ENCODE peak calls at places on chromosomes 4 and X, in eight cellular contexts. J, U, H, W, Q, L, C and I are unnamed samples.

GRCh38 chr4:142352682-142353081 is 493.4 kb downstream of the INPP4B start:
- DNase-seq in J (no peak), U (no peak), H (no peak), W (no peak), Q (no peak), L (no peak), C (no peak), I (no peak)

GRCh38 chr4:128787509-128788311 is 21.8 kb upstream of the JADE1 start:
- DNase-seq in J (peak), U (no peak), H (peak), W (peak), Q (no peak), L (no peak), C (peak), I (no peak)

GRCh38 chr4:173039617-173040176 is 128.9 kb upstream of the GALNT7 start:
- DNase-seq in J (no peak), U (no peak), H (peak), W (no peak), Q (no peak), L (no peak), C (no peak), I (no peak)

GRCh38 chrX:97685753-97686152 is 802.0 kb downstream of the RPA4 start:
- DNase-seq in J (peak), U (peak), H (peak), W (peak), Q (peak), L (no peak), C (peak), I (no peak)

GRCh38 chrX:103626855-103627254 is 1.9 kb upstream of the TCEAL1 start:
- DNase-seq in J (peak), U (no peak), H (peak), W (peak), Q (no peak), L (no peak), C (no peak), I (peak)

GRCh38 chr4:35151816-35152572 is 1092.3 kb downstream of the ARAP2 start:
- DNase-seq in J (no peak), U (peak), H (peak), W (no peak), Q (peak), L (no peak), C (peak), I (no peak)

GRCh38 chrX:18931972-18932371 is 51.9 kb downstream of the PHKA2 start:
- DNase-seq in J (peak), U (peak), H (peak), W (no peak), Q (peak), L (no peak), C (peak), I (no peak)

GRCh38 chrX:17033225-17033624 is 86.8 kb downstream of the REPS2 start:
- DNase-seq in J (no peak), U (no peak), H (no peak), W (no peak), Q (no peak), L (no peak), C (no peak), I (no peak)

GRCh38 chr4:26023191-26023972 is 109.4 kb downstream of the SMIM20 start:
- DNase-seq in J (peak), U (peak), H (peak), W (peak), Q (no peak), L (no peak), C (no peak), I (no peak)

GRCh38 chr4:76208005-76208765 is 5.4 kb downstream of the SCARB2 start:
- DNase-seq in J (peak), U (peak), H (peak), W (peak), Q (peak), L (no peak), C (peak), I (peak)

GRCh38 chr4:111562811-111563210 is 582.4 kb upstream of the FAM241A start:
- DNase-seq in J (peak), U (no peak), H (peak), W (peak), Q (no peak), L (no peak), C (no peak), I (no peak)

GRCh38 chrX:72216973-72217372 is 21.9 kb downstream of the ERCC6L start:
- DNase-seq in J (no peak), U (no peak), H (no peak), W (no peak), Q (no peak), L (no peak), C (no peak), I (no peak)

GRCh38 chrX:107429090-107429489 is 20.4 kb upstream of the FRMPD3 start:
- DNase-seq in J (no peak), U (peak), H (peak), W (no peak), Q (no peak), L (no peak), C (peak), I (no peak)

GRCh38 chr4:10108818-10109783 is 7.5 kb downstream of the WDR1 start:
- DNase-seq in J (peak), U (no peak), H (peak), W (no peak), Q (no peak), L (no peak), C (no peak), I (peak)

GRCh38 chrX:133448512-133449076 is 33.3 kb upstream of the GPC4 start:
- DNase-seq in J (peak), U (no peak), H (no peak), W (peak), Q (no peak), L (no peak), C (no peak), I (no peak)

GRCh38 chr4:75057369-75057768 is 124.5 kb downstream of the PARM1 start:
- DNase-seq in J (no peak), U (no peak), H (no peak), W (no peak), Q (no peak), L (no peak), C (no peak), I (no peak)

GRCh38 chr4:71156616-71157015 is 163.2 kb downstream of the DCK start:
- DNase-seq in J (peak), U (no peak), H (no peak), W (peak), Q (no peak), L (no peak), C (peak), I (no peak)

GRCh38 chr4:20251796-20252655 is at the start of gene SLIT2:
- DNase-seq in J (peak), U (peak), H (peak), W (peak), Q (peak), L (no peak), C (peak), I (no peak)
- TF ChIP-seq EZH2 in J (no peak), U (no peak), H (no peak), W (no peak), Q (no peak), L (no peak), C (no peak), I (no peak)

DNA sequence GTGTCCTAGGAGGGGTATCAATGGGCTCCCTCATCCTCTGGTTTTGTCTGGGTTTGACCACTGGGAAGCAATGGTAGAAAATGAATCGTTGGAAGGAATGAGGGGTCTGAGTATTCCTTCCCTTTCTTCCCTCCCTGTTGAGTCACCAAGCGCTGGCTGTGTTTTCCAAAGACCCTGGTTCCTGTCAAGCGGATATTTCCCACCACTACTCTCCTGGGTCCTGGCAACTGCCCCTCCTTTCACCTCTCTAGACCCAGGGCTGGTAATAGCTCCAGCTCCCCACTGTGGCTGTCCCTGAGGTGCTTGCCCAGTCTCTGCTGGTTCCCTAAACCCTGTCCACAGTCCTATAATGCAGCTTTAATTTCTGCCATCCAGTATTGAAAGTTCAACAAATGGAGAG is 22.2 kb downstream of the SMIM43 start:
- DNase-seq in J (no peak), U (no peak), H (no peak), W (no peak), Q (no peak), L (no peak), C (no peak), I (no peak)
- TF ChIP-seq EZH2 in J (no peak), U (no peak), H (no peak), W (no peak), Q (no peak), L (no peak), C (no peak), I (no peak)

DNA sequence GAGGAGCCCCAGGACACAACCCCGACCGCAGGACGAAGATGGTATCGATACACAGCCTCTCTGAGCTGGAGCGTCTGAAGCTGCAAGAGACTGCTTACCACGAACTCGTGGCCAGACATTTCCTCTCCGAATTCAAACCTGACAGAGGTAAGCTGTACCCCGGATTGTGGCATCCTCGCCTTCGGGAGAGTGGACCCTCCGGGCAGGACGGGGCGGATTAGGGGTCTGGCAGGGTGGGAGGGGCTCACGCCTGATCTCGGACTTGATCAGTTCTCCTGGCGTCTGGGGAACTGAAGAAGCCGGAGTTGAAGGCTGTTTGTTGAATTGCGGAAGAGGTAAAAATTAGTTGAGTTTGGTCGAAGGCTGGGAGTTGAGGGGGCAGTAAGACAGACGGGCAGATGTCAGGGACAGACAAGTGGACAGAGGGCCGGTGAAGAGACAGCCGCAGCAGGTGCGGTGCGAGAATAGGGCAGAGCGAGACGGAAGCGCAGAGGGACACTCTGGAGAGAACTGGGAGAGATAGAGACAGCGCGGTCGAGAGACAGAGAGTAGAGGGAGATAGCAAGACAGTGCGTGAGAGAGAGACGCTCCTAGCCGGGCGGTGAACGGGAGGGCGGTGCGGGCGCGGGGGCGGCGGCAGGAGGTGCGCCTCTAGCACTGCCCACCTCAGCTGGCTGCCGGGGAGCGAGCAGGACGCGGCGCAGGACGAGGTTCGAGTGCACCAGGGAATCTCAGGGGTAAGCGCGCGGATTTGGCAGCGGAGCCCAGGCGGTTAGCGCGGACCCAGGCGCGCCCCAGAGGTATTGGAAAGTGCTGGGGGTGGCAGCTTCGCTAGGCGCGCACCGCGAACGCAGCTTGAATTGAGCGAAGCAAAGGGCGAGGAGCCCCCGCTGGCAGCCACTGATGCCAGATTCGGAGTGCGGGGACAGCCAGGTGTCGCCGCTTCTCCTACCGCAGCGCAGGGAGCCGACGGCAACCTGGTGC is 23.9 kb downstream of the ARHGAP36 start:
- DNase-seq in J (no peak), U (no peak), H (no peak), W (no peak), Q (no peak), L (no peak), C (no peak), I (no peak)
- TF ChIP-seq EZH2 in J (no peak), U (no peak), H (no peak), W (peak), Q (no peak), L (no peak), C (peak), I (peak)

GRCh38 chr4:1405249-1405635 is 1.0 kb downstream of the NKX1-1 start:
- DNase-seq in J (no peak), U (no peak), H (no peak), W (no peak), Q (no peak), L (no peak), C (no peak), I (no peak)

GRCh38 chr4:1406416-1406945 is at the start of gene NKX1-1:
- DNase-seq in J (no peak), U (no peak), H (no peak), W (no peak), Q (peak), L (no peak), C (no peak), I (no peak)

GRCh38 chr4:1404573-1405248 is 1.5 kb downstream of the NKX1-1 start:
- DNase-seq in J (no peak), U (no peak), H (no peak), W (no peak), Q (no peak), L (no peak), C (no peak), I (no peak)

GRCh38 chr4:1406946-1407656 is 859 bp upstream of the NKX1-1 start:
- DNase-seq in J (no peak), U (no peak), H (no peak), W (no peak), Q (no peak), L (no peak), C (no peak), I (no peak)

GRCh38 chr4:1405636-1406415 is 416 bp downstream of the NKX1-1 start:
- DNase-seq in J (no peak), U (no peak), H (no peak), W (no peak), Q (peak), L (no peak), C (no peak), I (no peak)
- TF ChIP-seq EZH2 in J (peak), U (no peak), H (no peak), W (peak), Q (no peak), L (no peak), C (peak), I (peak)

GRCh38 chr4:41752081-41752836 is 3.7 kb upstream of the PHOX2B start:
- DNase-seq in J (no peak), U (no peak), H (no peak), W (no peak), Q (no peak), L (no peak), C (no peak), I (no peak)

GRCh38 chr4:41749650-41750049 is 1.1 kb upstream of the PHOX2B start:
- DNase-seq in J (no peak), U (no peak), H (no peak), W (no peak), Q (no peak), L (no peak), C (no peak), I (no peak)

GRCh38 chr4:41750158-41750623 is 1.7 kb upstream of the PHOX2B start:
- DNase-seq in J (no peak), U (no peak), H (no peak), W (no peak), Q (no peak), L (no peak), C (no peak), I (no peak)

GRCh38 chr4:41751325-41752061 is 3.0 kb upstream of the PHOX2B start:
- DNase-seq in J (no peak), U (no peak), H (no peak), W (no peak), Q (no peak), L (no peak), C (no peak), I (no peak)

GRCh38 chr4:41750624-41751324 is 2.2 kb upstream of the PHOX2B start:
- DNase-seq in J (no peak), U (no peak), H (no peak), W (no peak), Q (no peak), L (no peak), C (no peak), I (no peak)
- TF ChIP-seq EZH2 in J (peak), U (no peak), H (no peak), W (peak), Q (peak), L (no peak), C (no peak), I (peak)

DNA sequence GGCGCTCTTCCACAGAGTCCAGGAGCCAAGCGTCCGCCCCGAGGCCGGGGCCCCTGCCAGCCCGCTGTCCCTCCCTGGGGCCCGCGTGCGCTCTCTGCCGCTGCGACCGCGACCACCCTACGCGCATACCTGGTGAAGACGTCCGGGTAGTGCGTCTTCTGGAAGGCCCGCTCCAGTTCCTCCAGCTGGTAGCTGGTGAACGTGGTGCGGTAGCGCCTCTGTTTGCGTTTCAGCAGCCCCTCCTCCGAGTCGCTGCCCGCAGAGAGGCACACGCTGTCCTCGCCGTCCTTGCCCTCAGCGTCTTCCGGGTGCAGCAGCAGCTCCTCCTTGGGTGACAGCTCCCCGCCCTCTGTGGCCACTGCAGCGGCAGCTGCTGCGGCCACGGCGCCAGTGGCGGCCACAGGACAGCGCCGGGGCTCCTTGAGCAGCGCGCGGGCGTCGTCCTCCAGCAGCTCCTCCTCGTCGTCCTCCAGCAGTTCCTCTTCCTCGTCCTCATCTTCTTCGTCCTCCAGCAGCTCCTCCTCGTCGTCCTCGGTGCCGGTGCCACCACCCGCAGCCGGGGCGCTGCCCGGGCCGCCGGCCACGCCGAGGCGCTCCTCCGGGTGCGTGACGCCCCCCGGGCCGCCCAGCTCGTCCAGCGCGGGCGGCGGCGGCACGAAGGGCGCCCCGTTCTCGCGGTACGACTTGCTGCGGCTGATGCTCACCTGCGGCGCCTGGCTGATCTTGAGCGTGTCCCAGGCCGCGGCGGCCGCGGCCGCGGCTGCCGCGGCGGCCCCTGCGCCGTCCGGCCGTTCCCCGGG is 2.8 kb downstream of the ARX start:
- DNase-seq in J (no peak), U (no peak), H (no peak), W (no peak), Q (no peak), L (no peak), C (no peak), I (no peak)
- TF ChIP-seq EZH2 in J (peak), U (no peak), H (no peak), W (peak), Q (no peak), L (no peak), C (no peak), I (peak)

DNA sequence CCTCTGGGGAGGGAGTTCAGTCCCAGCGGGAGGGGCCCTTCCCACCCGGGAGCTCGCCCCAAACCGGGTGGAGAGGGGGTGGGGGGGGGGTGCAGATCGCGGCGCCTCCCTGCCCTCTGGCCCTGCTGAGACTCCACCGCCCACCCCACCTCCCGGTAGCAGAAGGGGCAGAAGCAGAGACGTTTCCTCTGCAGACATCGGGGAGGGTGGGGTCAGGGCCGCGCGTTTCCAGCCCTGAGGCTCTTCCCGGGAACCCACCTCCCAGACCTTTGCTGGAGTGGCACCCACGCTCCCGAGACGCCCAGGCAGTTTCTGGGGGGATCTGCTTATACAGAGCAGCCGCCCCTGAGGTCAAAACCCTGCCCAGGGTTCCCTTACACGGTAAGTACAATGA is 30.2 kb downstream of the CPLX1 start:
- DNase-seq in J (no peak), U (no peak), H (no peak), W (no peak), Q (no peak), L (no peak), C (no peak), I (no peak)
- TF ChIP-seq EZH2 in J (no peak), U (no peak), H (no peak), W (no peak), Q (peak), L (no peak), C (no peak), I (peak)

GRCh38 chr4:37244583-37245390 is at the start of gene NWD2:
- DNase-seq in J (peak), U (no peak), H (no peak), W (no peak), Q (peak), L (no peak), C (peak), I (no peak)
- TF ChIP-seq EZH2 in J (no peak), U (no peak), H (no peak), W (no peak), Q (peak), L (no peak), C (peak), I (no peak)

DNA sequence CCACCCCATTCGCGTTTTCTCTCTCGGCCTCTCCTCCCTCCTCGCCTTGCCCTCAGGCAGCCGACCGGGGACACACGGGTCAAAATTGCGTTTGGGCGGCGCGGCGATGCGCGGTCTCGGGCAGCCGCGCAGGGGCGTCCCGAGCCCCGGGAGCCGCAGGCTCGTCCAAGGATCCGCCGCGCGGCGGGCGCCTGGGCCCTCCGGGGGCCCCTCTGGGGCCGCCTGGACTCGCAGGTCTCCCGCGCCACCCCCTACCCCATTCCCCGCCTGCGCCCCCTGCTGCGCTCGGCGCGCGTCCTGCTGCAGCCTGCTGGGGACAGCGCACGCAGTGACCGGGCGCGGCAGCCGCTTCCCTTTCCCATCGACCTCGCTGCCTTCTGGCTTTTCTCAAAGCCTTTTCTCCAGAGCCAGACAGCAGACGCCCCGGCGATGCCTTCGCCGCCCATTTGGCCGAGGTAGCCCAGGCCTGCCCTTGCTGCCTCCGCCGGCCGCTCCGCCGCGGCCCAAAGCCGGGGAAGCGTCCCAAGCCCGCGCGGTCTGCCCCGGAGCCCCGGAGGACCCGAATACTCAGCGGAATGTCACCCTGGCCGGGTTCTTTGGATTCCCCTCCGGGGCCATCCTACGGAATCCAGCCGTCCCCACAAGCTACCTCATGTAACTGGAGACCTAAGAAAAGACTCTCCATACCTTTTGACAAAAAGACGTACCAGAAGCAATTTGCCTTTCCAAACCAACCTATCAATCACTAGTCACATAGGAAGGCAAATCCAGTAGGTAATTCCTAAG is 16.5 kb downstream of the POU4F2 start:
- DNase-seq in J (peak), U (no peak), H (no peak), W (peak), Q (peak), L (no peak), C (peak), I (no peak)
- TF ChIP-seq EZH2 in J (no peak), U (no peak), H (no peak), W (peak), Q (peak), L (no peak), C (no peak), I (peak)